ENCODE peak calls at places on chromosomes 1 and 21, in seven cellular contexts. Z, R, V, H, Y, T and K are unnamed samples.

GRCh38 chr1:31753623-31754349 is 10.4 kb downstream of the ADGRB2 start:
- DNase-seq in Z (no peak), R (no peak), V (no peak), H (no peak), Y (no peak), T (no peak), K (peak)

GRCh38 chr1:223258751-223259177 is 105.2 kb downstream of the SUSD4 start:
- DNase-seq in Z (peak), R (no peak), V (no peak), H (peak), Y (peak), T (no peak), K (no peak)

GRCh38 chr21:45590726-45591618 is 48.7 kb upstream of the SLC19A1 start:
- DNase-seq in Z (no peak), R (peak), V (no peak), H (no peak), Y (no peak), T (no peak), K (peak)

GRCh38 chr1:20496241-20496661 is 10.2 kb upstream of the CAMK2N1 start:
- DNase-seq in Z (no peak), R (no peak), V (no peak), H (no peak), Y (peak), T (no peak), K (no peak)

GRCh38 chr1:163844393-163844948 is 522.7 kb downstream of the NUF2 start:
- DNase-seq in Z (no peak), R (no peak), V (no peak), H (no peak), Y (no peak), T (no peak), K (no peak)

GRCh38 chr1:203324103-203325003 is 19.0 kb downstream of the BTG2 start:
- DNase-seq in Z (no peak), R (no peak), V (peak), H (no peak), Y (no peak), T (no peak), K (peak)

GRCh38 chr1:165441166-165441955 is 3.6 kb downstream of the RXRG start:
- DNase-seq in Z (no peak), R (no peak), V (no peak), H (no peak), Y (no peak), T (no peak), K (no peak)

GRCh38 chr1:42368096-42368795 is 12.3 kb upstream of the RIMKLA start:
- DNase-seq in Z (no peak), R (no peak), V (no peak), H (peak), Y (no peak), T (no peak), K (no peak)

GRCh38 chr1:103256490-103256889 is 148.2 kb upstream of the COL11A1 start:
- DNase-seq in Z (no peak), R (no peak), V (no peak), H (no peak), Y (peak), T (no peak), K (no peak)

GRCh38 chr1:21651214-21652042 is 17.7 kb downstream of the RAP1GAP start:
- DNase-seq in Z (no peak), R (peak), V (peak), H (peak), Y (no peak), T (no peak), K (no peak)

GRCh38 chr1:36595921-36596320 is 113.2 kb upstream of the CSF3R start:
- DNase-seq in Z (no peak), R (no peak), V (no peak), H (no peak), Y (no peak), T (no peak), K (no peak)

GRCh38 chr1:227959325-227959860 is 11.7 kb upstream of the WNT9A start:
- DNase-seq in Z (no peak), R (no peak), V (peak), H (no peak), Y (no peak), T (no peak), K (no peak)

GRCh38 chr1:153963030-153963849 is at the start of gene SLC39A1:
- DNase-seq in Z (peak), R (peak), V (peak), H (peak), Y (peak), T (peak), K (peak)

GRCh38 chr1:172952541-172952940 is 98.2 kb downstream of the TNFSF18 start:
- DNase-seq in Z (no peak), R (no peak), V (no peak), H (no peak), Y (no peak), T (no peak), K (no peak)

GRCh38 chr1:85295006-85295431 is 18.6 kb upstream of the BCL10 start:
- DNase-seq in Z (no peak), R (no peak), V (no peak), H (no peak), Y (peak), T (no peak), K (no peak)

GRCh38 chr21:44773291-44773932 is 28.2 kb downstream of the UBE2G2 start:
- DNase-seq in Z (no peak), R (no peak), V (no peak), H (no peak), Y (no peak), T (no peak), K (no peak)

GRCh38 chr1:27887215-27888035 is 15.1 kb downstream of the THEMIS2 start:
- DNase-seq in Z (no peak), R (peak), V (no peak), H (no peak), Y (no peak), T (no peak), K (no peak)

GRCh38 chr1:228090613-228091081 is 8.1 kb downstream of the ARF1 start:
- DNase-seq in Z (no peak), R (no peak), V (no peak), H (no peak), Y (no peak), T (no peak), K (peak)

GRCh38 chr1:44661786-44662682 is 12.2 kb downstream of the TMEM53 start:
- DNase-seq in Z (no peak), R (no peak), V (no peak), H (no peak), Y (no peak), T (no peak), K (no peak)

GRCh38 chr1:109933856-109934711 is 23.4 kb downstream of the CSF1 start:
- DNase-seq in Z (no peak), R (no peak), V (no peak), H (no peak), Y (peak), T (no peak), K (no peak)

GRCh38 chr21:39687069-39687468 is 57.9 kb upstream of the IGSF5 start:
- DNase-seq in Z (no peak), R (no peak), V (no peak), H (no peak), Y (no peak), T (no peak), K (no peak)

GRCh38 chr1:25658791-25659431 is 42.3 kb downstream of the MAN1C1 start:
- DNase-seq in Z (no peak), R (no peak), V (no peak), H (no peak), Y (no peak), T (no peak), K (peak)

GRCh38 chr1:89523597-89524368 is 846 bp upstream of the LRRC8B start:
- DNase-seq in Z (peak), R (no peak), V (peak), H (peak), Y (no peak), T (no peak), K (peak)
- H3K4me3 ChIP-seq in Z (peak), R (peak), V (peak), H (peak), Y (peak), T (peak), K (peak)

GRCh38 chr1:155962599-155963211 is 15.6 kb downstream of the ARHGEF2 start:
- DNase-seq in Z (no peak), R (no peak), V (no peak), H (no peak), Y (no peak), T (no peak), K (peak)
- H3K4me3 ChIP-seq in Z (no peak), R (no peak), V (no peak), H (peak), Y (no peak), T (no peak), K (no peak)

GRCh38 chr1:63322248-63322943 is at the start of gene FOXD3:
- DNase-seq in Z (peak), R (peak), V (peak), H (peak), Y (no peak), T (peak), K (peak)

GRCh38 chr1:63323866-63324778 is 1.8 kb downstream of the FOXD3 start:
- DNase-seq in Z (no peak), R (no peak), V (peak), H (peak), Y (no peak), T (no peak), K (no peak)

GRCh38 chr1:63321788-63322247 is 549 bp upstream of the FOXD3 start:
- DNase-seq in Z (no peak), R (no peak), V (no peak), H (no peak), Y (no peak), T (no peak), K (no peak)

GRCh38 chr1:63324779-63325119 is 2.4 kb downstream of the FOXD3 start:
- DNase-seq in Z (no peak), R (no peak), V (no peak), H (no peak), Y (no peak), T (no peak), K (no peak)

DNA sequence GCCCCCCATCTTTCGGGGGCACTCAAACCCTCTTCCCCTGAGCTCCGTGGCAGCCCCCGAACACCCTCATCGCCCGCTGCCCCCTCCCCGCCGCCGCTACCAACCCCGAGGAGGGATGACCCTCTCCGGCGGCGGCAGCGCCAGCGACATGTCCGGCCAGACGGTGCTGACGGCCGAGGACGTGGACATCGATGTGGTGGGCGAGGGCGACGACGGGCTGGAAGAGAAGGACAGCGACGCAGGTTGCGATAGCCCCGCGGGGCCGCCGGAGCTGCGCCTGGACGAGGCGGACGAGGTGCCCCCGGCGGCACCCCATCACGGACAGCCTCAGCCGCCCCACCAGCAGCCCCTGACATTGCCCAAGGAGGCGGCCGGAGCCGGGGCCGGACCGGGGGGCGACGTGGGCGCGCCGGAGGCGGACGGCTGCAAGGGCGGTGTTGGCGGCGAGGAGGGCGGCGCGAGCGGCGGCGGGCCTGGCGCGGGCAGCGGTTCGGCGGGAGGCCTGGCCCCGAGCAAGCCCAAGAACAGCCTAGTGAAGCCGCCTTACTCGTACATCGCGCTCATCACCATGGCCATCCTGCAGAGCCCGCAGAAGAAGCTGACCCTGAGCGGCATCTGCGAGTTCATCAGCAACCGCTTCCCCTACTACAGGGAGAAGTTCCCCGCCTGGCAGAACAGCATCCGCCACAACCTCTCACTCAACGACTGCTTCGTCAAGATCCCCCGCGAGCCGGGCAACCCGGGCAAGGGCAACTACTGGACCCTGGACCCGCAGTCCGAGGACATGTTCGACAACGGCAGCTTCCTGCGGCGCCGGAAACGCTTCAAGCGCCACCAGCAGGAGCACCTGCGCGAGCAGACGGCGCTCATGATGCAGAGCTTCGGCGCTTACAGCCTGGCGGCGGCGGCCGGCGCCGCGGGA is 838 bp downstream of the FOXD3 start:
- DNase-seq in Z (no peak), R (peak), V (peak), H (peak), Y (no peak), T (peak), K (peak)
- H3K4me3 ChIP-seq in Z (peak), R (peak), V (peak), H (peak), Y (no peak), T (no peak), K (peak)

GRCh38 chr1:2112280-2112701 is 62.1 kb downstream of the PRKCZ start:
- DNase-seq in Z (no peak), R (peak), V (peak), H (no peak), Y (no peak), T (no peak), K (peak)

GRCh38 chr1:2115922-2116341 is 65.7 kb downstream of the PRKCZ start:
- DNase-seq in Z (peak), R (no peak), V (peak), H (no peak), Y (no peak), T (no peak), K (peak)

GRCh38 chr1:2113620-2114135 is 63.5 kb downstream of the PRKCZ start:
- DNase-seq in Z (no peak), R (no peak), V (peak), H (no peak), Y (no peak), T (no peak), K (no peak)

GRCh38 chr1:2111674-2112035 is 61.4 kb downstream of the PRKCZ start:
- DNase-seq in Z (no peak), R (no peak), V (peak), H (no peak), Y (no peak), T (no peak), K (peak)

DNA sequence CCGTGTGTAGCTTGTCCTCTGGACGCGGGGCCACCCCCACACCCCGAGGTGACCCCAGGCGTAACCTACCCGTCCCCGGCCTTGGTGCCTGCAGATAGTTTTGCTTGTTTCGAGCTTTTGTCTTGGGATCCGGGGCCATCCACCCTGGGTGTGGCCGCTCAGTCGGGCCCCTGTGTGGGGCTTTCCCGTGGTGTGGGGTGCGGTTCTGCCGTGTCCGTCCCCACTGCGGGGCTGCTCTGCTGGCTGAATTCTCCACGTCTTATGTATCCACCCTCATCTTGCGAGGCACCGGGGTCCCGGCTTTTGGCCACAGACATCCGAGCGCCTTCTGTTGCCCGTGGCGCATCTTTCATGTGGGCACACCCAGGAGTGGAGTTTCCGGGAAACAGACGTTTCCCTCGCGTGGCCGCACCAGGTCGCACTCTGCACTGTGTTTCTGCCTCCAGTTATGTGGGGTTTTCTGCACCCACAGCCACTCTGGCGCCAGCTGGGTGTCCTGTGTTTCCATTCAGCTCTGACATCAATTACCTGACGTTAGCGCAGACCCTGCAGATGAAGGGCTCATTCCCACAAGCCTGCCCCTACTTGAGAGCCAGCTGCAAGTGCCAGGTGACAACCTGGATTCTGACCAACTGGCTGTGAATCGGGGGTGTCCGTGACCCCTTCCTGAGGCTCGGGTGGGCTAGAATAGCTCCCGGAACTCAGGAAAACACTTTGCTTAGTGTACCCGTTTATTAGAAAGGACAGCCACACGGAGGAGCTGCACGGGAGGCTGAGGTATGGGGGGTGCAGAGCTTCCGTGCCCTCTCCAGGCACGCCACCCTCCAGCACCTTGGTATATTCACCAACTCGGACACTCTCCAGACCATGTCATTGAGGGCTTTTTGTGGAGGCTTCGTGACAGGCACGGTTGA is 65.1 kb downstream of the PRKCZ start:
- DNase-seq in Z (no peak), R (no peak), V (peak), H (no peak), Y (no peak), T (no peak), K (peak)
- H3K4me3 ChIP-seq in Z (peak), R (no peak), V (no peak), H (no peak), Y (no peak), T (no peak), K (no peak)

GRCh38 chr1:9826087-9826486 is 2.3 kb upstream of the CLSTN1 start:
- DNase-seq in Z (no peak), R (no peak), V (no peak), H (no peak), Y (no peak), T (no peak), K (no peak)

GRCh38 chr1:9825101-9826074 is 1.6 kb upstream of the CLSTN1 start:
- DNase-seq in Z (peak), R (peak), V (no peak), H (peak), Y (peak), T (peak), K (peak)

GRCh38 chr1:9823943-9824701 is at the start of gene CLSTN1:
- DNase-seq in Z (peak), R (peak), V (peak), H (peak), Y (peak), T (peak), K (peak)

GRCh38 chr1:9823693-9823942 is 147 bp downstream of the CLSTN1 start:
- DNase-seq in Z (no peak), R (no peak), V (no peak), H (no peak), Y (no peak), T (no peak), K (no peak)

DNA sequence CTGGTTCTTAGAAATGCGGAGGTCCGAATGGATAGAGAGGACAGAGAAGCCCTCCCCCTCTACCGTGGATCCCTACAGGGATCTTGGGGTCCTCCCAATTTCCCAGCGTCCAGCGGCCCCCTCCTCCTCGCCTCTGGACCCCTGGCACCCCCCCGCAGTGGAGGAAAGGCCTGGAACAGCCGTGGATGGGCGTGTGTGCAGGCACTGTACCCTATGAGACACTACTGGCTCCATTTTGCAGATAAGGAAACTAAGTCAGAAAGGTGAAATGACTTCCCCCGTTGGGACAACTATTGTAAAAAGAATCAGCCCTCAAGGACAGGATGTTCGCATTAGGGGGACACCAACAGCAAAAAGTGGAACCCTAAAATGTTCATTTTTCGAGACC is 931 bp upstream of the CLSTN1 start:
- DNase-seq in Z (no peak), R (no peak), V (no peak), H (no peak), Y (no peak), T (no peak), K (no peak)
- H3K4me3 ChIP-seq in Z (peak), R (peak), V (no peak), H (peak), Y (peak), T (no peak), K (no peak)

DNA sequence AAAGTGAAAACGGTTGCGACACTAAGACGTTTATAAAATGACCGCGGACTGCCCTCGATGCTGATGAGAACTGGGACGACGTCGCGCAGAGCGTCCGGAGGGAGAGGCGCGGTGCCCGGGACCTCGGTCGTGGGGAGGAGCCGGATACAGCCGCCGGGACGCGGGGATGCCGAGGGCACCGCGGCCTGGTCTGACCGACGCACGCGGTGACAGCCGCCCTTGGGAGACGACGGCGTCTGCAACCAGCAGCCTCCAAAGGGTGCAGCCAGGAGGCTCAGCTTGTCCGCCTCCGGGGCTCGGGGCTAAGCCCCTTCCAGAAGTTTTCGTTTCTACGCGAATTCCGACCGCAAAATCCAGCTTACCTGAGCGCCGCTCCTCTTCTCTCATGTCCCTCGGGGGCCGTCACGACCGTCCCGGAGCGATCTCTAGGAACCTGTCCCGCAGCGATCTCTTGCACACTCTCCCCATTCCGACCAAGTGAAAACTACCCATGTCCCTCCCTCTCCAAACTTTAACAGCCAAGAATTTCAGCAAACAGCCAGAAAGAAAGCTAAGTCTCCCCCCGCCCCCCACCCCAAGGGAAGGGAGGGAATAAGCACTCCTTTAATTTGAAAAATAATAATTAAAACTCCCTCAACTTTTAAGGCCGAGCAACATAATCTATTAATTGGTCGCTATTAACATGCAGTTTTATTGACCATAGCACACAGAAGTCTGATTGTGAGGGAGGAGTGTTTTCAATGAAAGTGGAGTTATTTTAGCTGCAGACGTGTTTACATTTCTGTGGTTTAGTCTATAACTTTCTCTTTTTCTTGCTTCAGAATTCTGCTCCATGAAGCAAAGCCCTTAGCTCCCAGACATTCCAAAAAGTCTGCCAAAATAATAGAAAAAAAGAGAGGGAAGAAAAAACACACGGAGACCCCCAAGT is 144.2 kb upstream of the ETS2 start:
- DNase-seq in Z (no peak), R (peak), V (peak), H (peak), Y (peak), T (peak), K (peak)
- H3K4me3 ChIP-seq in Z (peak), R (no peak), V (peak), H (peak), Y (peak), T (no peak), K (peak)

GRCh38 chr1:187454010-187454409 is 625.3 kb downstream of the PLA2G4A start:
- DNase-seq in Z (no peak), R (no peak), V (no peak), H (no peak), Y (no peak), T (no peak), K (no peak)

GRCh38 chr1:187451238-187451637 is 622.5 kb downstream of the PLA2G4A start:
- DNase-seq in Z (no peak), R (no peak), V (no peak), H (no peak), Y (no peak), T (no peak), K (no peak)
- H3K4me3 ChIP-seq in Z (no peak), R (no peak), V (no peak), H (no peak), Y (no peak), T (no peak), K (no peak)